ENCODE peak calls at places on chromosomes 5 and 9, in eight cellular contexts. W, Y, B, G, Z, D, A and H are unnamed samples.

GRCh38 chr5:177458912-177459350 is 12.3 kb downstream of the PRR7 start:
- DNase-seq in W (no peak), Y (no peak), B (no peak), G (no peak), Z (no peak), D (no peak), A (no peak), H (peak)

GRCh38 chr5:145919413-145919812 is 17.0 kb upstream of the SH3RF2 start:
- DNase-seq in W (no peak), Y (no peak), B (no peak), G (no peak), Z (no peak), D (no peak), A (no peak), H (no peak)

GRCh38 chr5:28344803-28345433 is 1306.5 kb upstream of the CDH9 start:
- DNase-seq in W (no peak), Y (no peak), B (no peak), G (peak), Z (no peak), D (peak), A (no peak), H (peak)

GRCh38 chr9:93952784-93953491 is 2.2 kb downstream of the BARX1 start:
- DNase-seq in W (no peak), Y (peak), B (no peak), G (no peak), Z (no peak), D (no peak), A (no peak), H (no peak)

GRCh38 chr9:104069288-104069687 is 24.8 kb upstream of the SMC2 start:
- DNase-seq in W (no peak), Y (no peak), B (no peak), G (no peak), Z (no peak), D (no peak), A (no peak), H (no peak)

GRCh38 chr5:176901260-176902101 is 2.3 kb upstream of the HK3 start:
- DNase-seq in W (no peak), Y (no peak), B (no peak), G (no peak), Z (no peak), D (no peak), A (no peak), H (no peak)

GRCh38 chr9:7241694-7242093 is 483.9 kb downstream of the KDM4C start:
- DNase-seq in W (no peak), Y (no peak), B (no peak), G (no peak), Z (no peak), D (no peak), A (no peak), H (no peak)

GRCh38 chr5:42995152-42995751 is 44.9 kb downstream of the ANXA2R start:
- DNase-seq in W (no peak), Y (no peak), B (no peak), G (no peak), Z (no peak), D (peak), A (no peak), H (no peak)

GRCh38 chr5:34868736-34869135 is 29.8 kb downstream of the TTC23L start:
- DNase-seq in W (no peak), Y (no peak), B (no peak), G (no peak), Z (no peak), D (no peak), A (no peak), H (no peak)

GRCh38 chr5:10331341-10331796 is 22.1 kb upstream of the MARCHF6 start:
- DNase-seq in W (no peak), Y (no peak), B (no peak), G (no peak), Z (no peak), D (peak), A (peak), H (peak)

GRCh38 chr9:38414040-38414723 is 10.1 kb downstream of the IGFBPL1 start:
- DNase-seq in W (no peak), Y (no peak), B (no peak), G (no peak), Z (no peak), D (no peak), A (no peak), H (no peak)

GRCh38 chr5:84437673-84438315 is 53.1 kb upstream of the EDIL3 start:
- DNase-seq in W (peak), Y (no peak), B (no peak), G (no peak), Z (no peak), D (peak), A (no peak), H (no peak)

GRCh38 chr5:105259581-105260217 is 1697.1 kb upstream of the NUDT12 start:
- DNase-seq in W (no peak), Y (no peak), B (no peak), G (no peak), Z (no peak), D (no peak), A (no peak), H (no peak)

GRCh38 chr5:175542232-175542965 is 64.0 kb downstream of the SFXN1 start:
- DNase-seq in W (no peak), Y (no peak), B (no peak), G (no peak), Z (no peak), D (no peak), A (no peak), H (peak)

GRCh38 chr9:129671519-129671918 is 6.1 kb downstream of the PRRX2 start:
- DNase-seq in W (no peak), Y (no peak), B (no peak), G (no peak), Z (no peak), D (peak), A (no peak), H (no peak)

GRCh38 chr5:120684213-120684612 is 220.1 kb downstream of the PRR16 start:
- DNase-seq in W (no peak), Y (no peak), B (no peak), G (no peak), Z (no peak), D (peak), A (no peak), H (no peak)

GRCh38 chr9:138078846-138079245 is 201.3 kb downstream of the CACNA1B start:
- DNase-seq in W (no peak), Y (no peak), B (no peak), G (no peak), Z (no peak), D (no peak), A (no peak), H (no peak)

GRCh38 chr5:96893342-96893741 is 17.0 kb downstream of the ERAP2 start:
- DNase-seq in W (no peak), Y (no peak), B (no peak), G (no peak), Z (no peak), D (peak), A (no peak), H (no peak)

GRCh38 chr9:30609713-30610112 is 1774.7 kb upstream of the ACO1 start:
- DNase-seq in W (no peak), Y (no peak), B (no peak), G (no peak), Z (no peak), D (no peak), A (no peak), H (no peak)